ENCODE peak calls at places on chromosomes 3 and 15, in five cellular contexts. L is H1, F is IMR-90, V is endothelial cell of umbilical vein, B is mammary epithelial cell. I is an unnamed sample.

GRCh38 chr3:128681277-128681829 is 30.7 kb upstream of the RPN1 start:
- DNase-seq in B (no peak), V (no peak), L (no peak), F (no peak), I (no peak)

GRCh38 chr3:56851966-56852884 is 50.5 kb upstream of the ARHGEF3 start:
- DNase-seq in L (no peak), V (no peak), B (peak), F (no peak), I (peak)

GRCh38 chr3:45182915-45183881 is 37.0 kb upstream of the CDCP1 start:
- DNase-seq in L (no peak), V (no peak), B (peak), F (peak), I (peak)

GRCh38 chr3:183381673-183382072 is 46.7 kb downstream of the MCF2L2 start:
- DNase-seq in B (no peak), V (no peak), L (no peak), F (no peak), I (no peak)

GRCh38 chr15:89822030-89822429 is 7.4 kb upstream of the ANPEP start:
- DNase-seq in L (no peak), F (no peak), V (no peak), B (peak), I (no peak)

GRCh38 chr15:100737214-100737613 is 134.8 kb downstream of the ASB7 start:
- DNase-seq in B (no peak), L (no peak), V (no peak), F (no peak), I (no peak)

GRCh38 chr3:64329037-64329436 is 103.8 kb upstream of the PRICKLE2 start:
- DNase-seq in B (peak), V (no peak), L (no peak), F (no peak), I (no peak)

GRCh38 chr3:8629151-8630021 is 15.2 kb downstream of the SSUH2 start:
- DNase-seq in B (peak), F (peak), L (no peak), V (peak), I (peak)

GRCh38 chr15:58235961-58236360 is 97.8 kb downstream of the AQP9 start:
- DNase-seq in L (no peak), F (peak), V (no peak), B (no peak), I (no peak)

GRCh38 chr3:49009391-49009790 is 2.2 kb downstream of the WDR6 start:
- DNase-seq in B (no peak), L (no peak), F (no peak), V (no peak), I (no peak)

GRCh38 chr3:21117397-21117796 is 633.6 kb downstream of the ZNF385D start:
- DNase-seq in F (no peak), L (no peak), B (peak), V (no peak), I (peak)

GRCh38 chr3:126995254-126995770 is 12.4 kb downstream of the PLXNA1 start:
- DNase-seq in B (no peak), V (no peak), F (no peak), L (no peak), I (peak)

GRCh38 chr3:30289324-30289723 is 317.1 kb upstream of the TGFBR2 start:
- DNase-seq in L (no peak), V (peak), F (no peak), B (no peak), I (no peak)

GRCh38 chr3:69462022-69462825 is 76.3 kb upstream of the FRMD4B start:
- DNase-seq in B (peak), L (no peak), V (no peak), F (no peak), I (no peak)

GRCh38 chr3:149454746-149455145 is 19.8 kb upstream of the TM4SF4 start:
- DNase-seq in B (peak), L (no peak), F (peak), V (no peak), I (peak)

GRCh38 chr15:68106656-68107055 is 52.5 kb downstream of the PIAS1 start:
- DNase-seq in V (no peak), F (peak), L (no peak), B (no peak), I (no peak)

GRCh38 chr15:73841756-73842590 is 31.4 kb upstream of the TBC1D21 start:
- DNase-seq in B (no peak), L (no peak), F (no peak), V (no peak), I (no peak)

GRCh38 chr3:4805662-4806061 is 173.6 kb upstream of the BHLHE40 start:
- DNase-seq in V (no peak), B (no peak), L (no peak), F (no peak), I (no peak)

GRCh38 chr15:41620536-41621199 is 39.5 kb upstream of the MGA start:
- DNase-seq in L (no peak), B (peak), V (no peak), F (no peak), I (no peak)

GRCh38 chr3:184448321-184449160 is 68.7 kb downstream of the CHRD start:
- DNase-seq in L (no peak), B (peak), F (peak), V (peak), I (peak)

GRCh38 chr15:91917991-91918390 is 64.5 kb downstream of the SLCO3A1 start:
- DNase-seq in V (no peak), L (no peak), B (no peak), F (no peak), I (no peak)

GRCh38 chr3:8769088-8769822 is at the start of gene OXTR:
- DNase-seq in V (peak), L (peak), B (peak), F (peak), I (no peak)

GRCh38 chr3:13416002-13416793 is 3.9 kb downstream of the NUP210 start:
- DNase-seq in F (no peak), L (no peak), B (no peak), V (no peak), I (no peak)

GRCh38 chr15:34620814-34621213 is 37.4 kb upstream of the GOLGA8B start:
- DNase-seq in L (no peak), F (peak), V (peak), B (no peak), I (no peak)

GRCh38 chr3:68893600-68894239 is 38.6 kb downstream of the TAFA4 start:
- DNase-seq in V (peak), B (peak), F (peak), L (no peak), I (no peak)

GRCh38 chr15:70291295-70291694 is 193.6 kb upstream of the TLE3 start:
- DNase-seq in B (no peak), L (no peak), V (peak), F (no peak), I (no peak)

GRCh38 chr3:195153121-195153520 is 117.8 kb downstream of the XXYLT1 start:
- DNase-seq in V (no peak), F (peak), B (no peak), L (no peak), I (no peak)

GRCh38 chr15:89806217-89806564 is 8.5 kb downstream of the ANPEP start:
- DNase-seq in B (no peak), V (no peak), F (no peak), L (no peak), I (no peak)

GRCh38 chr3:86787091-86787490 is 203.9 kb downstream of the VGLL3 start:
- DNase-seq in F (peak), B (peak), V (no peak), L (no peak), I (peak)

GRCh38 chr3:5058463-5058862 is 63.6 kb upstream of the ARL8B start:
- DNase-seq in L (no peak), V (no peak), F (peak), B (peak), I (peak)

GRCh38 chr3:45554001-45554691 is 40.4 kb upstream of the LIMD1 start:
- DNase-seq in B (no peak), F (peak), V (peak), L (no peak), I (no peak)

GRCh38 chr3:143001034-143001368 is 369 bp upstream of the U2SURP start:
- DNase-seq in V (no peak), F (no peak), L (no peak), B (no peak), I (no peak)
- H2AFZ ChIP-seq in V (peak), F (peak), L (peak), B (peak), I (peak)

GRCh38 chr15:63482874-63483323 is 21.5 kb upstream of the USP3 start:
- DNase-seq in F (no peak), B (peak), L (no peak), V (no peak), I (no peak)
- H2AFZ ChIP-seq in F (no peak), B (no peak), L (no peak), V (no peak), I (no peak)

GRCh38 chr15:62739507-62739906 is 303.0 kb upstream of the TPM1 start:
- DNase-seq in L (no peak), F (peak), V (peak), B (peak), I (peak)

GRCh38 chr15:62745621-62746180 is 296.8 kb upstream of the TPM1 start:
- DNase-seq in V (no peak), B (no peak), L (no peak), F (peak), I (no peak)

GRCh38 chr15:62740141-62741004 is 302.2 kb upstream of the TPM1 start:
- DNase-seq in B (no peak), F (peak), V (no peak), L (no peak), I (no peak)

GRCh38 chr15:62741106-62741505 is 301.4 kb upstream of the TPM1 start:
- DNase-seq in L (no peak), B (no peak), F (no peak), V (no peak), I (no peak)

DNA sequence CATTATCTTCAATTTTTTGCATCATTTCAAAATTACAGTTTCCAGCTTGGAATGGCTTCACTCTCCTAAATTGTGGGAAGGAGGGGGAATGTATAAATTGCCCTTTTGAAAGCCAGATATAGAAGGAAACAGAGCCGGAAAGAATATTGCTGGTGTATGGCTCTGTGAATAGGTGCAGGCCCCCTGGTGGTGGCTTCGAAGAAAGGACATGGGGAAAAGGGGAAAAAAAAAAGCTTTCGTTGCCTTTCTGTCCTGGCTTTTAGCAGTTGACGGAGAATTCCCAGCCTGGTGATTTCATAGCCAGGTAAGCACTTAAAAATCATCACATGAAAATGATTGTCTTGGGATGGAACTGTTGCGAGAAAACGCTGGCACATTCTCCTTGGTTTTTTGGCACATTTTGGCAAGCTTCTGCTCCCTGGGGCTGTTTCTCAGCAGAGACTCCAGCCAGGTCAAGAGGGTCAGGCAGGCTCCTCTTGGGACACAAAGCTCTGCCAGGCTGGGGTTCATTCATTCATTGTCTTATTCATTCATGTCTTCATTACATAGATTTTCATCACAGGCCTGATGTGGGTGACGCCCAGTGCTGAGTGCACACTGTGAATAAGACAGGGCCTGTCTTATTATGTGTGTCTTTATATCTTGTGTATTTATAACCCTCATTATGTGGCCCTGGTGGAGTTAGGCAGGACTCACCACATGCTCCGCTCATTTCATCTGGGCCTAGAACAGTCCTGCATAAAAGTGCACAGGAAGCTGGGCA is 300.0 kb upstream of the TPM1 start:
- DNase-seq in V (peak), F (peak), L (no peak), B (peak), I (peak)
- H2AFZ ChIP-seq in V (no peak), F (peak), L (peak), B (peak), I (no peak)

GRCh38 chr3:9914559-9915251 is 2.2 kb upstream of the IL17RC start:
- DNase-seq in B (no peak), F (no peak), V (no peak), L (no peak), I (no peak)
- H2AFZ ChIP-seq in B (no peak), F (peak), V (peak), L (peak), I (no peak)